ENCODE peak calls at places on chromosomes 7 and 10, in five cellular contexts. S is HCT116, Y is HepG2, V is GM12878, W is K562. Z is an unnamed sample.

GRCh38 chr7:150755473-150756099 is 18.4 kb downstream of the GIMAP5 start:
- DNase-seq in Y (no peak), S (no peak), W (no peak), V (peak), Z (no peak)

GRCh38 chr10:78650122-78650521 is 418.6 kb upstream of the ZMIZ1 start:
- DNase-seq in W (no peak), S (no peak), V (no peak), Y (no peak), Z (no peak)

GRCh38 chr7:150739045-150739432 is 1.8 kb downstream of the GIMAP5 start:
- DNase-seq in W (no peak), V (no peak), Y (peak), S (no peak), Z (no peak)

GRCh38 chr10:44196008-44196320 is 188.9 kb downstream of the CXCL12 start:
- DNase-seq in Y (no peak), V (no peak), S (no peak), W (no peak), Z (no peak)

GRCh38 chr10:70761031-70761601 is 24.1 kb downstream of the TBATA start:
- DNase-seq in W (no peak), S (no peak), Y (no peak), V (no peak), Z (no peak)

GRCh38 chr10:24128066-24128751 is 80.7 kb upstream of the KIAA1217 start:
- DNase-seq in V (no peak), Y (no peak), W (no peak), S (no peak), Z (no peak)

GRCh38 chr7:111987115-111987826 is 218.9 kb downstream of the DOCK4 start:
- DNase-seq in V (no peak), Y (no peak), S (no peak), W (no peak), Z (no peak)

GRCh38 chr10:84308481-84309304 is 19.7 kb upstream of the CCSER2 start:
- DNase-seq in W (peak), V (peak), S (no peak), Y (no peak), Z (peak)

GRCh38 chr7:23662983-23663313 is 17.1 kb upstream of the FAM221A start:
- DNase-seq in W (no peak), Y (no peak), V (no peak), S (no peak), Z (no peak)

GRCh38 chr7:70259497-70259896 is 661.2 kb downstream of the AUTS2 start:
- DNase-seq in V (no peak), S (no peak), Y (no peak), W (no peak), Z (no peak)

GRCh38 chr10:126536148-126536547 is 134.3 kb downstream of the C10orf90 start:
- DNase-seq in V (no peak), Y (no peak), W (peak), S (no peak), Z (no peak)

GRCh38 chr7:105963038-105963667 is at the start of gene CDHR3:
- DNase-seq in S (no peak), W (no peak), V (no peak), Y (peak), Z (no peak)

GRCh38 chr10:132408367-132408781 is 11.4 kb downstream of the PWWP2B start:
- DNase-seq in W (no peak), S (no peak), Y (no peak), V (no peak), Z (no peak)

GRCh38 chr7:51028128-51028830 is 245.6 kb upstream of the GRB10 start:
- DNase-seq in W (no peak), Y (no peak), S (no peak), V (no peak), Z (no peak)

GRCh38 chr10:81018898-81019890 is 481.5 kb downstream of the SH2D4B start:
- DNase-seq in W (peak), V (no peak), Y (peak), S (peak), Z (peak)

GRCh38 chr7:158066085-158066484 is 521.5 kb downstream of the PTPRN2 start:
- DNase-seq in V (no peak), W (no peak), Y (no peak), S (no peak), Z (no peak)

GRCh38 chr7:17546206-17546998 is 247.9 kb downstream of the AHR start:
- DNase-seq in W (no peak), S (no peak), Y (no peak), V (no peak), Z (no peak)

GRCh38 chr10:127090135-127090534 is 106.3 kb downstream of the INSYN2A start:
- DNase-seq in Y (peak), W (no peak), S (no peak), V (no peak), Z (no peak)

GRCh38 chr7:131370523-131370968 is 42.9 kb downstream of the MKLN1 start:
- DNase-seq in Y (no peak), W (peak), V (peak), S (no peak), Z (no peak)

GRCh38 chr7:99137418-99138180 is 6.3 kb downstream of the SMURF1 start:
- DNase-seq in S (no peak), W (no peak), Y (no peak), V (no peak), Z (peak)

GRCh38 chr10:86938260-86938659 is 19.2 kb downstream of the MMRN2 start:
- DNase-seq in V (no peak), Y (no peak), W (no peak), S (no peak), Z (no peak)

GRCh38 chr10:133230387-133231195 is 574 bp downstream of the UTF1 start:
- DNase-seq in S (no peak), V (no peak), W (peak), Y (no peak), Z (no peak)

GRCh38 chr10:79137826-79138225 is 69.1 kb downstream of the ZMIZ1 start:
- DNase-seq in V (peak), Y (no peak), S (no peak), W (no peak), Z (no peak)

GRCh38 chr7:88761779-88762178 is 2.3 kb downstream of the ZNF804B start:
- DNase-seq in S (no peak), W (no peak), Y (no peak), V (no peak), Z (peak)

GRCh38 chr10:47025540-47026300 is 114.5 kb downstream of the PTPN20 start:
- DNase-seq in W (no peak), S (no peak), V (no peak), Y (no peak), Z (peak)

GRCh38 chr10:488933-489215 is 200.6 kb downstream of the DIP2C start:
- DNase-seq in W (no peak), S (no peak), Y (no peak), V (no peak), Z (no peak)

GRCh38 chr10:100510533-100511308 is 8.9 kb downstream of the SEC31B start:
- DNase-seq in Y (no peak), V (no peak), S (no peak), W (no peak), Z (no peak)

GRCh38 chr10:67492317-67493019 is 203.5 kb downstream of the CTNNA3 start:
- DNase-seq in W (no peak), V (no peak), S (no peak), Y (no peak), Z (no peak)

GRCh38 chr7:43058271-43059066 is 54.0 kb upstream of the HECW1 start:
- DNase-seq in V (peak), Y (no peak), S (no peak), W (peak), Z (no peak)

GRCh38 chr7:93851536-93851935 is 39.0 kb downstream of the TFPI2 start:
- DNase-seq in Y (no peak), S (no peak), W (no peak), V (no peak), Z (no peak)

GRCh38 chr7:128774921-128775320 is 673 bp downstream of the OPN1SW start:
- DNase-seq in S (no peak), W (no peak), V (no peak), Y (no peak), Z (no peak)

GRCh38 chr7:77415474-77415821 is 701 bp downstream of the GSAP start:
- DNase-seq in W (no peak), V (no peak), S (no peak), Y (no peak), Z (no peak)

GRCh38 chr7:122689346-122690109 is 9.4 kb downstream of the RNF133 start:
- DNase-seq in V (no peak), Y (peak), W (no peak), S (no peak), Z (no peak)

GRCh38 chr7:85172530-85172941 is 14.3 kb downstream of the SEMA3D start:
- DNase-seq in Y (no peak), V (no peak), S (no peak), W (no peak), Z (no peak)

GRCh38 chr10:28054211-28054888 is 55.5 kb upstream of the ODAD2 start:
- DNase-seq in S (peak), V (no peak), Y (no peak), W (no peak), Z (no peak)

GRCh38 chr7:154931906-154932305 is 71.0 kb downstream of the PAXIP1 start:
- DNase-seq in S (no peak), V (no peak), Y (no peak), W (no peak), Z (no peak)

GRCh38 chr7:140526901-140527664 is 47.8 kb upstream of the MKRN1 start:
- DNase-seq in W (no peak), Y (no peak), S (no peak), V (no peak), Z (no peak)

GRCh38 chr10:6070647-6071046 is 8.5 kb upstream of the IL2RA start:
- DNase-seq in S (no peak), Y (no peak), V (no peak), W (no peak), Z (no peak)

GRCh38 chr10:29620112-29620690 is 14.6 kb downstream of the SVIL start:
- DNase-seq in S (no peak), W (no peak), Y (no peak), V (no peak), Z (no peak)

GRCh38 chr10:29621161-29621560 is 13.6 kb downstream of the SVIL start:
- DNase-seq in V (no peak), S (no peak), Y (peak), W (no peak), Z (no peak)

GRCh38 chr10:29623797-29624196 is 11.0 kb downstream of the SVIL start:
- DNase-seq in Y (peak), S (no peak), V (no peak), W (no peak), Z (no peak)

GRCh38 chr10:29619273-29619672 is 15.5 kb downstream of the SVIL start:
- DNase-seq in S (no peak), W (no peak), V (no peak), Y (peak), Z (no peak)

DNA sequence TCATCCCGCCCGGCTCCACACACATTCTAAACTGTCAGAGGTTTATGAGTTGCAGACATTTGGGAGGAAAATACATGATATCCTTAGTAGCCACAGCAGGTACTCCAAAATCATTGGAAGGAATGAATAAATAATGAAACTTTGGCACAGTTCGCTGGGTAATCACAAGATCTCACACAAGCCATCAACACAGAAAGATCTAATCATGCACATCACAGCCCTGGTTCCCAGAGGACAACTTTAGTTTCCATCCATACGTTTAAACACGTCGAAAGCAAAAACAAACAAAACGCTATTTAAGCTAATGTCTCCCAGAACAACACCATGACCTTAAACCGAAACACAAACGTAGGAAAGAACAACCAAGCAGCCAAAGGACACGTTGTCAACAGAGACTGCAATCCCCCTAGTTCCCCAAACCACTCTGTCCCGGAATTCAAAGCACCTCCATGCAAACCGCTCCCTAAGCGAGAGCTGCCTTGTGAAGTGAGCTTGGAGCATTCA is 12.3 kb downstream of the SVIL start:
- DNase-seq in S (no peak), V (no peak), W (no peak), Y (no peak), Z (no peak)
- TF ChIP-seq ZBTB33 in S (no peak), V (no peak), W (no peak), Y (no peak), Z (no peak)

GRCh38 chr7:24769014-24769830 is 12.0 kb upstream of the GSDME start:
- DNase-seq in V (no peak), Y (no peak), S (no peak), W (no peak), Z (no peak)
- TF ChIP-seq ZBTB33 in V (no peak), Y (no peak), S (no peak), W (no peak), Z (no peak)

GRCh38 chr7:550881-551614 is 31.4 kb upstream of the PDGFA start:
- DNase-seq in S (no peak), W (no peak), Y (no peak), V (no peak), Z (no peak)
- TF ChIP-seq ZBTB33 in S (no peak), W (no peak), Y (no peak), V (no peak), Z (no peak)

GRCh38 chr7:127066974-127067373 is 185.8 kb downstream of the GRM8 start:
- DNase-seq in V (no peak), S (no peak), W (no peak), Y (peak), Z (no peak)
- TF ChIP-seq ZBTB33 in V (no peak), S (no peak), W (no peak), Y (no peak), Z (no peak)

GRCh38 chr10:110399163-110400094 is 94.7 kb upstream of the SMNDC1 start:
- DNase-seq in V (no peak), S (peak), W (no peak), Y (peak), Z (no peak)
- TF ChIP-seq ZBTB33 in V (no peak), S (no peak), W (no peak), Y (no peak), Z (peak)

GRCh38 chr10:121994429-121994881 is 5.5 kb downstream of the TACC2 start:
- DNase-seq in S (no peak), V (no peak), W (no peak), Y (no peak), Z (no peak)
- TF ChIP-seq ZBTB33 in S (no peak), V (no peak), W (no peak), Y (no peak), Z (no peak)

DNA sequence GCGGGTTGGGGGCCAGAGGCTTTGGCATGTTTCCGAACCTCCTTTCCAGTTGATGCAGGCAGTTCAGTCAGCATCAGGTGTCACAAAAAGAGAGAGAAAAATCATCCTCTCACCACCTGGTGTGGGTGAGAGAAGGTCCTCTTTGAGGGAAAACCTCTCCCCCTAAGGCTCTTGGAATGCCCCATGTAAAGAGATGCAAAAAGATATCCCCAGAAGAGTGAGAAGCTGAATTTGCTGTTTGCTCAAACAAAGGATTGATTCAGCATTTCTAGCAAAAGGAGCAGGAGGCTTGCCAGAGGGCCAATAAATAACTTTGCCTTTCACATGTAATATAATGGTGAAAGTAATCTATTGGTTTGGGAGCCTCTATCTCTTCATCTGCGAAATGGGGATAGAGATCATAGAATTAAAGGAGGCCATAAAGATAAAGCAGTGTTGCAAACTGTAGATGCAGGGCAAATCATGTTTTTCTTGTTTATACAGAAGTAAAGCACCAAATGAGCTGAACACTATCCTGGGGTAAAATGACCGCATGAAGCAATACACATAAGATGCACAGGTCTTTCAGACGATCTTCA is 425.9 kb downstream of the LRMDA start:
- DNase-seq in W (no peak), Y (no peak), V (no peak), S (no peak), Z (no peak)
- TF ChIP-seq ZBTB33 in W (no peak), Y (no peak), V (no peak), S (no peak), Z (no peak)

GRCh38 chr10:97759981-97760345 is 11.8 kb downstream of the SFRP5 start:
- DNase-seq in S (no peak), V (no peak), W (no peak), Y (no peak), Z (no peak)
- TF ChIP-seq ZBTB33 in S (no peak), V (no peak), W (no peak), Y (no peak), Z (no peak)

GRCh38 chr10:89915021-89915420 is 213.6 kb downstream of the KIF20B start:
- DNase-seq in W (no peak), Y (no peak), V (no peak), S (no peak), Z (no peak)
- TF ChIP-seq ZBTB33 in W (no peak), Y (no peak), V (no peak), S (no peak), Z (no peak)

Z was measured in SK-N-SH.